ENCODE peak calls at places on chromosomes 4 and X, in five cellular contexts. K is NCI-H1092 treated with DMSO at 0.1 percent for 48 hours, L is right cardiac atrium, N is KBM-7, Z is NCI-H460. O is an unnamed sample.

GRCh38 chrX:150575415-150575814 is 7.0 kb downstream of the MTM1 start:
- DNase-seq in N (no peak), L (no peak), Z (no peak), K (no peak), O (peak)

GRCh38 chrX:65679071-65679540 is 11.7 kb downstream of the MSN start:
- DNase-seq in N (peak), K (no peak), Z (peak), L (no peak), O (no peak)

GRCh38 chr4:32010221-32010620 is 1290.1 kb downstream of the PCDH7 start:
- DNase-seq in L (peak), K (no peak), N (no peak), Z (no peak), O (no peak)

GRCh38 chrX:1477801-1478458 is 25.2 kb upstream of the ASMTL start:
- DNase-seq in K (no peak), N (peak), Z (no peak), L (no peak), O (no peak)

GRCh38 chr4:106806158-106806797 is 229.8 kb downstream of the DKK2 start:
- DNase-seq in L (no peak), Z (no peak), K (no peak), N (no peak), O (no peak)

GRCh38 chrX:108199691-108200090 is 108.1 kb downstream of the ATG4A start:
- DNase-seq in L (no peak), K (peak), Z (peak), N (peak), O (peak)

GRCh38 chrX:57902633-57903032 is 7.6 kb downstream of the ZXDA start:
- DNase-seq in L (no peak), N (no peak), K (no peak), Z (no peak), O (no peak)

GRCh38 chrX:113058634-113059033 is 218.0 kb upstream of the AMOT start:
- DNase-seq in K (no peak), L (no peak), Z (no peak), N (no peak), O (no peak)

GRCh38 chrX:50877310-50877709 is 33.2 kb upstream of the BMP15 start:
- DNase-seq in L (peak), Z (no peak), N (no peak), K (no peak), O (no peak)

GRCh38 chr4:174600391-174600790 is 78.1 kb upstream of the HPGD start:
- DNase-seq in L (no peak), Z (no peak), N (no peak), K (no peak), O (no peak)

GRCh38 chr4:100099746-100100145 is 90.5 kb downstream of the DDIT4L start:
- DNase-seq in K (no peak), Z (no peak), L (no peak), N (no peak), O (no peak)

O was measured in HCT116.